ENCODE peak calls at places on chromosomes 2 and 18, in four cellular contexts. P is HFFc6, Z is A549, L is endothelial cell. E is an unnamed sample.

GRCh38 chr2:207786956-207787516 is 17.3 kb upstream of the FZD5 start:
- DNase-seq in Z (no peak), L (no peak), P (no peak), E (no peak)

GRCh38 chr2:41222593-41222992 is 770.7 kb upstream of the SLC8A1 start:
- DNase-seq in Z (no peak), P (no peak), L (no peak), E (no peak)

GRCh38 chr2:239444626-239445625 is 44.1 kb upstream of the HDAC4 start:
- DNase-seq in P (peak), L (no peak), Z (no peak), E (no peak)

GRCh38 chr2:68428746-68429145 is 38.3 kb downstream of the FBXO48 start:
- DNase-seq in L (no peak), Z (no peak), P (no peak), E (no peak)

GRCh38 chr2:232960862-232961261 is 52.2 kb downstream of the NGEF start:
- DNase-seq in Z (no peak), P (no peak), L (no peak), E (no peak)

GRCh38 chr2:230578106-230578505 is 134.5 kb upstream of the CAB39 start:
- DNase-seq in P (no peak), L (peak), Z (no peak), E (no peak)

GRCh38 chr2:214724741-214725140 is 84.7 kb downstream of the BARD1 start:
- DNase-seq in P (no peak), Z (no peak), L (no peak), E (no peak)

GRCh38 chr2:64789466-64790320 is 136.0 kb upstream of the SERTAD2 start:
- DNase-seq in P (no peak), Z (no peak), L (no peak), E (no peak)

GRCh38 chr18:22551536-22552151 is 133.9 kb upstream of the CTAGE1 start:
- DNase-seq in L (no peak), P (peak), Z (peak), E (no peak)

GRCh38 chr18:54700580-54700979 is 109.5 kb downstream of the DYNAP start:
- DNase-seq in L (no peak), P (no peak), Z (no peak), E (no peak)

GRCh38 chr2:204452464-204453023 is 92.7 kb upstream of the PARD3B start:
- DNase-seq in Z (peak), L (peak), P (peak), E (no peak)

GRCh38 chr2:10457846-10458563 is 9.9 kb upstream of the ODC1 start:
- DNase-seq in P (peak), L (no peak), Z (no peak), E (no peak)

GRCh38 chr2:109537565-109538221 is 76.1 kb downstream of the SEPTIN10 start:
- DNase-seq in L (no peak), P (peak), Z (no peak), E (no peak)

GRCh38 chr2:126664234-126664633 is 8.3 kb downstream of the GYPC start:
- DNase-seq in L (no peak), Z (no peak), P (no peak), E (no peak)

GRCh38 chr2:110959233-110959632 is 161.5 kb upstream of the BCL2L11 start:
- DNase-seq in P (no peak), L (no peak), Z (no peak), E (no peak)

GRCh38 chr2:234502285-234502918 is 5.5 kb upstream of the ARL4C start:
- DNase-seq in Z (no peak), L (no peak), P (peak), E (no peak)

GRCh38 chr2:52000156-52000855 is 968.4 kb upstream of the NRXN1 start:
- DNase-seq in L (no peak), Z (no peak), P (no peak), E (no peak)

GRCh38 chr2:54085069-54085468 is 30.3 kb upstream of the ACYP2 start:
- DNase-seq in L (no peak), P (no peak), Z (no peak), E (no peak)

GRCh38 chr2:142033393-142033792 is 97.4 kb downstream of the LRP1B start:
- DNase-seq in Z (no peak), P (no peak), L (no peak), E (no peak)

GRCh38 chr2:197804758-197805597 is 585 bp downstream of the PLCL1 start:
- DNase-seq in P (no peak), Z (no peak), L (peak), E (peak)

GRCh38 chr2:43792653-43793052 is 18.8 kb downstream of the DYNC2LI1 start:
- DNase-seq in P (no peak), Z (no peak), L (no peak), E (no peak)

GRCh38 chr18:44458777-44459176 is 221.9 kb upstream of the SETBP1 start:
- DNase-seq in Z (no peak), P (peak), L (no peak), E (no peak)

GRCh38 chr18:4453712-4454547 is 1.2 kb downstream of the DLGAP1 start:
- DNase-seq in P (no peak), Z (no peak), L (peak), E (peak)

GRCh38 chr2:71299507-71299906 is 32.1 kb upstream of the ZNF638 start:
- DNase-seq in Z (peak), P (peak), L (peak), E (no peak)

GRCh38 chr18:79612291-79613108 is 67.1 kb upstream of the CTDP1 start:
- DNase-seq in P (no peak), L (peak), Z (no peak), E (no peak)

GRCh38 chr2:120736955-120737801 is 1.5 kb downstream of the GLI2 start:
- DNase-seq in P (peak), L (no peak), Z (peak), E (peak)

GRCh38 chr2:10829304-10829703 is 16.7 kb upstream of the PDIA6 start:
- DNase-seq in P (no peak), L (no peak), Z (no peak), E (no peak)

GRCh38 chr18:7871560-7872456 is 304.7 kb downstream of the PTPRM start:
- DNase-seq in L (no peak), P (no peak), Z (peak), E (no peak)

GRCh38 chr2:21415234-21415633 is 291.5 kb downstream of the TDRD15 start:
- DNase-seq in L (no peak), P (no peak), Z (no peak), E (no peak)
- TF ChIP-seq CTCF in L (peak), P (no peak), Z (no peak), E (no peak)

GRCh38 chr18:48674758-48675157 is 135.9 kb downstream of the CTIF start:
- DNase-seq in P (no peak), Z (no peak), L (no peak), E (peak)
- TF ChIP-seq CTCF in P (no peak), Z (no peak), L (no peak), E (no peak)

GRCh38 chr2:26458365-26459042 is 19.4 kb downstream of the OTOF start:
- DNase-seq in P (no peak), Z (no peak), L (no peak), E (no peak)
- TF ChIP-seq CTCF in P (peak), Z (no peak), L (no peak), E (no peak)

GRCh38 chr2:83233284-83233683 is 1225.8 kb downstream of the SUCLG1 start:
- DNase-seq in L (no peak), Z (no peak), P (no peak), E (no peak)
- TF ChIP-seq CTCF in L (peak), Z (no peak), P (no peak), E (no peak)

E was measured in testis.